ENCODE peak calls at places on chromosomes 7 and 10, in four cellular contexts. One of them, this sample, is unnamed. For H3K4me1 and H3K9me3, the result is how much of the 10 kb centered on the place peaks cover.

GRCh38 chr7:77434570-77434969 is 18.4 kb upstream of the GSAP start:
- DNase-seq in left ventricle myocardium inferior: no peak
- DNase-seq in colonic mucosa: no peak
- DNase-seq in tibial artery: no peak
- DNase-seq in this sample: no peak

GRCh38 chr10:59126277-59126676 is 50.2 kb upstream of the PHYHIPL start:
- DNase-seq in left ventricle myocardium inferior: no peak
- DNase-seq in colonic mucosa: no peak
- DNase-seq in tibial artery: no peak
- DNase-seq in this sample: no peak

GRCh38 chr10:110880012-110880411 is 8.3 kb downstream of the PDCD4 start:
- DNase-seq in left ventricle myocardium inferior: no peak
- DNase-seq in colonic mucosa: no peak
- DNase-seq in tibial artery: no peak
- DNase-seq in this sample: no peak

GRCh38 chr10:12728569-12728968 is 272.9 kb downstream of the CCDC3 start:
- DNase-seq in left ventricle myocardium inferior: no peak
- DNase-seq in colonic mucosa: no peak
- DNase-seq in tibial artery: no peak
- DNase-seq in this sample: no peak

GRCh38 chr10:60238408-60239100 is 151.1 kb downstream of the ANK3 start:
- DNase-seq in left ventricle myocardium inferior: no peak
- DNase-seq in colonic mucosa: no peak
- DNase-seq in tibial artery: no peak
- DNase-seq in this sample: peak

GRCh38 chr7:128164061-128164954 is 76.8 kb upstream of the LEP start:
- DNase-seq in left ventricle myocardium inferior: no peak
- DNase-seq in colonic mucosa: no peak
- DNase-seq in tibial artery: no peak
- DNase-seq in this sample: no peak

GRCh38 chr7:84529480-84530205 is 335.1 kb upstream of the SEMA3A start:
- DNase-seq in left ventricle myocardium inferior: no peak
- DNase-seq in colonic mucosa: no peak
- DNase-seq in tibial artery: no peak
- DNase-seq in this sample: peak

GRCh38 chr7:6649241-6649961 is 12.3 kb downstream of the ZNF316 start:
- DNase-seq in left ventricle myocardium inferior: no peak
- DNase-seq in colonic mucosa: no peak
- DNase-seq in tibial artery: no peak
- DNase-seq in this sample: no peak

GRCh38 chr10:128915630-128916029 is 551.4 kb upstream of the MGMT start:
- DNase-seq in left ventricle myocardium inferior: no peak
- DNase-seq in colonic mucosa: no peak
- DNase-seq in tibial artery: no peak
- DNase-seq in this sample: no peak

GRCh38 chr7:36303202-36304098 is 86.2 kb upstream of the ANLN start:
- DNase-seq in left ventricle myocardium inferior: peak
- DNase-seq in colonic mucosa: peak
- DNase-seq in tibial artery: peak
- DNase-seq in this sample: peak

GRCh38 chr7:70455925-70456324 is 676.0 kb upstream of the GALNT17 start:
- DNase-seq in left ventricle myocardium inferior: no peak
- DNase-seq in colonic mucosa: no peak
- DNase-seq in tibial artery: no peak
- DNase-seq in this sample: no peak

GRCh38 chr7:70458195-70458695 is 673.7 kb upstream of the GALNT17 start:
- DNase-seq in left ventricle myocardium inferior: no peak
- DNase-seq in colonic mucosa: no peak
- DNase-seq in tibial artery: no peak
- DNase-seq in this sample: no peak

GRCh38 chr7:70457477-70458194 is 674.3 kb upstream of the GALNT17 start:
- DNase-seq in left ventricle myocardium inferior: no peak
- DNase-seq in colonic mucosa: no peak
- DNase-seq in tibial artery: no peak
- DNase-seq in this sample: no peak

GRCh38 chr7:70459546-70459945 is 672.4 kb upstream of the GALNT17 start:
- DNase-seq in left ventricle myocardium inferior: no peak
- DNase-seq in colonic mucosa: no peak
- DNase-seq in tibial artery: no peak
- DNase-seq in this sample: no peak

DNA sequence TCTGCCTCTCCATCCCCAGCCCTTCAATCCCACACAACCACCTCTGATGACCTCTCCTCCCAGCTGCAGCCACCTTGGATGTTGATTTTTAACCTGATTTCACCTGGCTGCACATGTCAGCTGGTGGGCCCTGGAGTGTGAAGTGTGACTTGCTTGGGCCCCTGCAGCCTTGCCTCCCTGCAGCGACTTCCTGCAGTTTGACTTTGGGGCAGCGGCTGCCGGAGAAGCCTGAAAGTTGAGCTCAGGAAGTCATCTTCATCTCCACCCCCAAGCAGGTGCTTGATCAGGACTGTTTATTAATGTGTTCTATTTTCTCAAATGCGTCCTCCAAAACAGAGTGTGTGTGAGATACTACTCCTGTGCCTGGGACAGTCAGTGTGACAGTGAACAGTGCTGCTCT is 675.2 kb upstream of the GALNT17 start:
- DNase-seq in left ventricle myocardium inferior: no peak
- DNase-seq in colonic mucosa: no peak
- DNase-seq in tibial artery: no peak
- DNase-seq in this sample: no peak
- H3K4me1 ChIP-seq in left ventricle myocardium inferior: under half
- H3K4me1 ChIP-seq in colonic mucosa: under half
- H3K4me1 ChIP-seq in tibial artery: under half
- H3K4me1 ChIP-seq in this sample: under half

GRCh38 chr10:131495224-131495623 is 183.7 kb upstream of the TCERG1L start:
- DNase-seq in left ventricle myocardium inferior: no peak
- DNase-seq in colonic mucosa: no peak
- DNase-seq in tibial artery: no peak
- DNase-seq in this sample: no peak

GRCh38 chr10:131494451-131494850 is 182.9 kb upstream of the TCERG1L start:
- DNase-seq in left ventricle myocardium inferior: no peak
- DNase-seq in colonic mucosa: no peak
- DNase-seq in tibial artery: no peak
- DNase-seq in this sample: no peak

GRCh38 chr10:131499566-131499965 is 188.0 kb upstream of the TCERG1L start:
- DNase-seq in left ventricle myocardium inferior: no peak
- DNase-seq in colonic mucosa: no peak
- DNase-seq in tibial artery: no peak
- DNase-seq in this sample: no peak

GRCh38 chr10:131496351-131497052 is 185.0 kb upstream of the TCERG1L start:
- DNase-seq in left ventricle myocardium inferior: no peak
- DNase-seq in colonic mucosa: no peak
- DNase-seq in tibial artery: no peak
- DNase-seq in this sample: no peak

DNA sequence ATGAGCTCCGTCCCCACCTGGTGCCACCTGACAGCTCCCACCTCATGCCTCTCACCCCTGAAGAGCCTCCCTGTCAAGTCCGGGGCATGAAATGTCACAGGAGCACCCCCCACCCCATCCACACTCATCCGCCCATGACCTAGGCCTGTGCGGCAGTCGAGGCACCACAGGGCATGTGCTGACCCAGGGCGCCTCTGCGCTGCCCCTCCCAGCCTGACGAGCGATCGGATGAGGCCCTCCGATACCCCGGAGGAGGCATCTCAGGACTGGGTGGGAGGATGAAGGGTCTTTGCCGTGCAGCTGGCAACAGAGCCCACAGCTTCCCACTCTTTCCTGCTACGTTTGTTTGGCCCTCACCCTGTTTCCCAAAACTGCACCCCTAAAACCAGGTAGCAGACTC is 184.4 kb upstream of the TCERG1L start:
- DNase-seq in left ventricle myocardium inferior: no peak
- DNase-seq in colonic mucosa: no peak
- DNase-seq in tibial artery: no peak
- DNase-seq in this sample: no peak
- H3K9me3 ChIP-seq in left ventricle myocardium inferior: under half
- H3K9me3 ChIP-seq in colonic mucosa: under half
- H3K9me3 ChIP-seq in tibial artery: under half
- H3K9me3 ChIP-seq in this sample: under half

GRCh38 chr10:114915294-114915693 is 22.7 kb upstream of the TRUB1 start:
- DNase-seq in left ventricle myocardium inferior: no peak
- DNase-seq in colonic mucosa: no peak
- DNase-seq in tibial artery: no peak
- DNase-seq in this sample: no peak
- H3K4me1 ChIP-seq in left ventricle myocardium inferior: under half
- H3K4me1 ChIP-seq in colonic mucosa: under half
- H3K4me1 ChIP-seq in tibial artery: under half
- H3K4me1 ChIP-seq in this sample: under half

DNA sequence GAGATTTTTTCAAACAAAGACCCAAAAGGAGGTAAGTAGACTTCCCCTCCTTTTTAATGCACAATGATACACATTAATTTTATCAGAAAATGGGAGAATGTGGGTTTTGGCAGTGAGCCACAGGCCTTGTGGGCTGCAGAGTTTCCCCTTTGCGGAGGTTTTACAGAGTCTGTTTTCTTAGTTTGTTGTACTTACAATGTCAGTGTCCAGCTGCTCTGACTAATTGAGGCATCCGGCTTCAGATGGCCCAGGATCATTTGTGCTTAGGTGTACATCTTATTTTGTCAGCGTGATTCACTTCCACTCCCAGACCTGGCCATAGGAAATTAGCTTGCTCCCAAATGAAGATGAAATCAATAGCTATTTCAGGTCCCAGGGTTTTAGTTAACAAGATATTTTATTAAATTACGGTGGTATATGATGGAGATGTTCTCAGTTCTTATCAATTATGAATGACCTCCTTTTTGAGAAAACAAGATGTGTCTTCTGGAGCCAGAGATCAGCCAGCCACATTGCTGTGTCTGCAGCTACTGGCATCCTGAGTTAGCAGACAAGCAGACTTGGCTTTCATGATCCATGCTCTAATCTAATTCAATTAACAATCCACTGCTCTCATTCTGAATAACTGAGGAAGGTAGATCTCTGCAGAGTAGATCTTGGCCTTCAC is 1086.6 kb upstream of the SORCS1 start:
- DNase-seq in left ventricle myocardium inferior: no peak
- DNase-seq in colonic mucosa: no peak
- DNase-seq in tibial artery: no peak
- DNase-seq in this sample: no peak
- H3K9me3 ChIP-seq in left ventricle myocardium inferior: under half
- H3K9me3 ChIP-seq in colonic mucosa: under half
- H3K9me3 ChIP-seq in tibial artery: under half
- H3K9me3 ChIP-seq in this sample: under half

DNA sequence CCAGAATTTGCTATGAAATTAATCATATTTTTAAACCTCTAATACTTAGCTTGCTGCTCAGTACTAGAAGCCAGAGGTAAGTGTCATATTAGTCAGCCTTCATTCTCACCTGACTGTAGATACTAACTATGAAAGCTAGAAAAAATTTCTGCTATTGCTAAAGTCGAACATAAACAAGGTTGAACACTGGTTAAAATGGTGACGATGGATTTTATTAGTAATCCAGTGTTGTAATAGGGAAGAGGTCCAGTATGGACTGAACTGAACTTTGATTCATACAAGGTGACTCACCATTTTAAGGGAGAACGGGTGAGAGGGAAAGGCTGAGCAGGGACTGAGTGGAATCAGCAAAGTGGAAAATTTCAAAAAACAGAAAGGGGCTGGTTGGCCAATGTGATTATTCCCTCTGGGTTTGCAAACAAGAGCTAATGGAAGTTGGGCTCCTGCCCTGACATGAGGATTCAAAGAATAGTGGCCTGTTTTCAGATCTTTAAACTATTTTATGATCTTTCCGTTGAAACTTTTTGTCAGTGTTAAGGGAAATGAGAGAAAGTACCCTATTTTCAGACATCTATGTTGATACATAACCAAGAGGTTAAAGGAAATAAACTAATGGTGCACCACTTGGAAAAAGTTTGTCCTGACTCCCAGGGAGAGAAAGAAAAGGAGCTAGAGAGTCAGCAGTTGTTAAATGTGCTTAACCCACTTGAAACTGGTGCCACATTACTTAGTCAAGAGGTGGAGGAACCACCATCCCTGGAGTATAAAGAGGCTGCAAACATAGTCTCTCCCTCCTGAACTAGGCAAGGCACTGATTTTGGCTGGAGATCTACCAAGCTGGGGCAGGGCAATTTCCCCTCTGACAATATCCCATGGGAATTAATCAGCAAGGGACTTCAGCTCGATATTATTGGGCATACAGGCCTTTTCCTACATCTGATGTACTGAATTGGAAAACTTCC is 15.3 kb upstream of the AKR1C1 start:
- DNase-seq in left ventricle myocardium inferior: no peak
- DNase-seq in colonic mucosa: no peak
- DNase-seq in tibial artery: peak
- DNase-seq in this sample: no peak
- H3K4me1 ChIP-seq in left ventricle myocardium inferior: under half
- H3K4me1 ChIP-seq in colonic mucosa: under half
- H3K4me1 ChIP-seq in tibial artery: under half
- H3K4me1 ChIP-seq in this sample: under half

GRCh38 chr7:112699725-112700513 is 90.3 kb downstream of the TMEM168 start:
- DNase-seq in left ventricle myocardium inferior: no peak
- DNase-seq in colonic mucosa: no peak
- DNase-seq in tibial artery: no peak
- DNase-seq in this sample: no peak
- H3K9me3 ChIP-seq in left ventricle myocardium inferior: under half
- H3K9me3 ChIP-seq in colonic mucosa: under half
- H3K9me3 ChIP-seq in tibial artery: under half
- H3K9me3 ChIP-seq in this sample: under half

GRCh38 chr7:150374026-150374425 is 5.1 kb upstream of the ZNF775 start:
- DNase-seq in left ventricle myocardium inferior: no peak
- DNase-seq in colonic mucosa: no peak
- DNase-seq in tibial artery: no peak
- DNase-seq in this sample: no peak
- H3K4me1 ChIP-seq in left ventricle myocardium inferior: half or more
- H3K4me1 ChIP-seq in colonic mucosa: under half
- H3K4me1 ChIP-seq in tibial artery: half or more
- H3K4me1 ChIP-seq in this sample: under half